ENCODE peak calls at places on chromosomes 2 and 18, in six cellular contexts. R is upper lobe of left lung, V is A549, S is HepG2, U is GM12878, I is K562. Z is an unnamed sample.

GRCh38 chr2:67846341-67847070 is 216.3 kb downstream of the C1D start:
- ATAC-seq in I (peak), S (peak), R (peak), U (peak), V (peak), Z (peak)

GRCh38 chr18:73827801-73828200 is 319.8 kb downstream of the FBXO15 start:
- ATAC-seq in S (no peak), V (no peak), I (no peak), R (no peak), U (no peak), Z (no peak)

GRCh38 chr18:10530852-10531251 is 5.0 kb downstream of the NAPG start:
- ATAC-seq in V (no peak), U (no peak), S (no peak), I (peak), R (no peak), Z (no peak)

GRCh38 chr18:32372381-32373061 is 98.2 kb downstream of the GAREM1 start:
- ATAC-seq in S (peak), I (no peak), U (no peak), R (peak), V (peak), Z (peak)

GRCh38 chr2:174863183-174863582 is 98.9 kb upstream of the CHRNA1 start:
- ATAC-seq in V (no peak), R (no peak), U (no peak), S (no peak), I (no peak), Z (no peak)

GRCh38 chr2:227006189-227006897 is 157.7 kb downstream of the COL4A4 start:
- ATAC-seq in R (no peak), I (no peak), S (no peak), U (no peak), V (no peak), Z (no peak)

GRCh38 chr2:72116081-72116533 is 31.6 kb downstream of the CYP26B1 start:
- ATAC-seq in R (no peak), S (peak), U (peak), V (peak), I (peak), Z (no peak)

GRCh38 chr2:133633851-133634250 is 65.6 kb upstream of the NCKAP5 start:
- ATAC-seq in I (no peak), V (no peak), U (no peak), R (peak), S (no peak), Z (no peak)

GRCh38 chr2:121196132-121196848 is 88.7 kb downstream of the TFCP2L1 start:
- ATAC-seq in V (no peak), R (no peak), S (no peak), I (no peak), U (no peak), Z (no peak)

GRCh38 chr2:165074323-165074722 is 119.0 kb upstream of the SLC38A11 start:
- ATAC-seq in V (no peak), U (no peak), R (peak), S (peak), I (no peak), Z (no peak)

GRCh38 chr18:23810396-23810795 is 121.1 kb downstream of the LAMA3 start:
- ATAC-seq in R (no peak), I (no peak), U (peak), S (no peak), V (no peak), Z (no peak)

GRCh38 chr18:48061781-48062570 is 131.5 kb upstream of the SMAD2 start:
- ATAC-seq in V (no peak), S (no peak), R (no peak), U (no peak), I (no peak), Z (no peak)

GRCh38 chr18:62242955-62243354 is 55.9 kb downstream of the RELCH start:
- ATAC-seq in S (no peak), R (no peak), U (no peak), I (no peak), V (no peak), Z (no peak)

GRCh38 chr18:7946724-7947377 is 379.7 kb downstream of the PTPRM start:
- ATAC-seq in V (peak), R (peak), S (no peak), I (no peak), U (peak), Z (peak)

GRCh38 chr2:120564213-120565094 is 171.2 kb upstream of the GLI2 start:
- ATAC-seq in V (peak), S (peak), I (no peak), U (no peak), R (no peak), Z (no peak)

GRCh38 chr2:207385076-207385475 is 144.7 kb upstream of the CREB1 start:
- ATAC-seq in R (no peak), S (no peak), I (no peak), V (no peak), U (no peak), Z (no peak)

GRCh38 chr18:21450913-21451312 is 149.6 kb downstream of the ESCO1 start:
- ATAC-seq in R (no peak), S (no peak), U (peak), I (no peak), V (no peak), Z (no peak)

GRCh38 chr18:22422909-22423548 is 5.3 kb upstream of the CTAGE1 start:
- ATAC-seq in U (no peak), R (peak), I (no peak), V (no peak), S (no peak), Z (peak)

DNA sequence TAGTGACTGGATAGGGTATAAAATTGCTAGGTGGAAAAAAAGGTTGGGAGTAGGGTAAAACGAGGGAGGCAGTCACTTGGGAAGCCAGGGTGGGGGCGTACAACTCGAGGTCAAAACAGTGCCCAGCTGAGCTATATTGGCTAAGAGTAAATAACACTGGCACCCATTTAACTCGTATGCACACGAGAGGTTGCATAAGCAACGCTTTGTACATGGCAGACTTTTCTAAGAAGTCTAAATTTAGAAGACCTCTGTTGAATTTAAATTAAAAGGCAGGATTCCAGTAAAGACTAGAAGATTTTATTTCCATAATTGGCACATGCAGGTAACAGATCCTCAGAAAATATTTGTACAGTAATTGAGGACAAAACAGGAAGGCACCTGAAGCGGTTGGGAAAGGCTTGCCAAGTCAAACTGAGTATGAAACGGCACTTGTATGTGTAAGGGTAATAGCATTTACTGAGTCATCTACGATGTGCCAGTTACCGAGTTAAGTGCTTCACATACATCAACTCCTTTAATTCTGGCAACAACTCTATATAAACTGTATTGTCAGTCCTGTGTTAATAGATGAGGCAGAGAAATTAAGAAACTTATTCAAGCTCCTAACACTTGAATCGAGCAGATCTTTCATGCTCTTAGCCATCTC is 1.4 kb upstream of the MALT1 start:
- ATAC-seq in S (no peak), R (no peak), I (no peak), U (peak), V (peak), Z (no peak)
- TF ChIP-seq EP300 in S (peak), R (no peak), I (no peak), U (no peak), V (peak), Z (no peak)

GRCh38 chr2:115606350-115606749 is 1163.9 kb downstream of the DPP10 start:
- ATAC-seq in I (no peak), S (no peak), R (no peak), V (no peak), U (no peak), Z (no peak)

GRCh38 chr2:115609978-115610377 is 1167.5 kb downstream of the DPP10 start:
- ATAC-seq in R (peak), U (no peak), I (no peak), S (no peak), V (no peak), Z (no peak)

GRCh38 chr2:115610888-115611287 is 1168.4 kb downstream of the DPP10 start:
- ATAC-seq in U (no peak), S (no peak), V (no peak), I (no peak), R (no peak), Z (no peak)
- H3K27ac ChIP-seq in U (no peak), S (no peak), V (no peak), I (no peak), R (no peak), Z (no peak)

DNA sequence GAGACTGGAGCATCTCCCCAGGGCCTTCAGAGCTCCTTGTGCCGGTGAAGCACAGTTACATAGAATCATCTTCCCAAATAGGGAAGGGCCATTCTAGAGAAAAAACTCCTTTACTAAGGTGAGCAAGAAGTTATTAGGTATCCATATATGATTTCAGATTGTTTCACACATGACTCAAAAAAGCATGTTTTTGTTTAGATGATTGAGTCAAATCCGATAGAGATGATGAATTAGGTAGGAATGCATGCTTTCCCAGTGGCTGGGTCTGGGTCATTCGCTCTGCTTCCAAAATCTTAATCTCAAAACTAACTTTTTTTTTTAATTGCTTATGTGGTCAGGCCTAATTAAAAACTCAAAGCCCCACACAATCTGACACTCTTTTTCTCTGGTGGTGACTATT is 3.8 kb downstream of the NT5C1B start:
- ATAC-seq in V (no peak), R (no peak), I (no peak), U (no peak), S (no peak), Z (no peak)
- TF ChIP-seq EP300 in V (no peak), R (no peak), I (no peak), U (no peak), S (no peak), Z (no peak)

DNA sequence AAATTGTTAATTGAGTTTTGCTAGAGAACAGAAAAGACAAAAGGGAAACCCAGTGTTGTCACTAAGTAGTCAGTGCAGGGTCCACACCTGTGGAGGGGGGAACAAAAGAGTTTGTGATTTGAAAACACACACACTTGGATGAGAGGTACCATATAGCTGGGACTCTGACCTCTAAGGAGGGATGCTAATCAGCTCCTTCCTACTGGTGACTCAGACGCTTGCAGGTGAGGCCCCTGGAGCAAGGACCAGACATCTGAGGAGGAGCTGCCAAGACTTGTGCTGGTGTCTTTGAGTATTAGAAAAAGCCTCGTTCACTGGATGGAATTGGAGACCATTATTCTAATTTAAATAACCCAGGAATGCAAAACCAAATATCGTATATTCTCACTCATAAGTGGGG is 146.4 kb upstream of the MAP2 start:
- ATAC-seq in V (no peak), I (no peak), R (no peak), S (no peak), U (no peak), Z (no peak)
- H3K27ac ChIP-seq in V (no peak), I (no peak), R (no peak), S (no peak), U (no peak), Z (no peak)

DNA sequence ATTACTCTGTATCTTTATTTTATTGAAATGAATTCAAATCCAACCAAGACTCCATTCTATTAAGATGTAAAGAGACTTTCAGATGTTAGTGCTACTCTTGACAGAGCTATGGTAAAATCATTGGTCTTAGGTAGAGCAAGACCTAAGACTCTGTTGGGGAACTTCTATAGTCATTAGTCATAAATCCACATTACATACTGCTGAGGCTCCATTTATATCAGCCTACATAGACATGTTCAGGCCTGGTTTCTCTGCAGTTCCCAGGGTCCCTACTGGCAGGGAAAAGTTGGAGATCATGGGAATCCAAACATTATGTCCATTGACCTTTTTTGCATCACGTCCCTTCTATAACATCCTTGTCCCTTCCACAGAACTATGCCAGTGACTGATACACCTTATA is 580.4 kb upstream of the ZEB2 start:
- ATAC-seq in U (no peak), R (no peak), V (no peak), S (no peak), I (no peak), Z (no peak)
- TF ChIP-seq EP300 in U (no peak), R (no peak), V (no peak), S (no peak), I (no peak), Z (no peak)

Z was measured in gastroesophageal sphincter.